ENCODE peak calls at places on chromosomes 1 and 21, in five cellular contexts. N is tibial nerve, M is mesendoderm, E is psoas muscle, K is H9. C is an unnamed sample.

GRCh38 chr1:185284533-185285244 is 32.4 kb downstream of the IVNS1ABP start:
- DNase-seq in N (no peak), M (peak; percentile 75), E (no peak), K (no peak), C (no peak)

GRCh38 chr1:28290851-28291250 is 31.5 kb downstream of the SESN2 start:
- DNase-seq in N (no peak), M (no peak), E (no peak), K (peak; percentile 83), C (no peak)

GRCh38 chr1:5485968-5486665 is 506.1 kb downstream of the NPHP4 start:
- DNase-seq in N (no peak), M (no peak), E (no peak), K (no peak), C (no peak)

GRCh38 chr1:183604048-183604808 is 14.0 kb upstream of the NCF2 start:
- DNase-seq in N (no peak), M (peak; percentile 11), E (no peak), K (no peak), C (no peak)

GRCh38 chr1:62782197-62782886 is 1.6 kb upstream of the ATG4C start:
- DNase-seq in N (no peak), M (no peak), E (no peak), K (no peak), C (no peak)

GRCh38 chr1:63509718-63510117 is 13.3 kb downstream of the ITGB3BP start:
- DNase-seq in N (no peak), M (no peak), E (no peak), K (no peak), C (no peak)

GRCh38 chr1:181425566-181425965 is 57.8 kb upstream of the CACNA1E start:
- DNase-seq in N (no peak), M (no peak), E (no peak), K (no peak), C (no peak)

GRCh38 chr1:247448107-247448778 is 9.7 kb downstream of the OR2B11 start:
- DNase-seq in N (peak; percentile 34), M (peak; percentile 88), E (peak; percentile 66), K (peak; percentile 86), C (peak; percentile 24)

GRCh38 chr1:114355240-114355639 is 155.8 kb downstream of the TRIM33 start:
- DNase-seq in N (no peak), M (no peak), E (no peak), K (no peak), C (no peak)

GRCh38 chr21:27813750-27814149 is 846.9 kb upstream of the ADAMTS5 start:
- DNase-seq in N (peak; percentile 47), M (no peak), E (no peak), K (no peak), C (no peak)

GRCh38 chr1:75969550-75969949 is 37.3 kb upstream of the ASB17 start:
- DNase-seq in N (no peak), M (no peak), E (no peak), K (no peak), C (no peak)

GRCh38 chr1:31667065-31667785 is 22.5 kb upstream of the PEF1 start:
- DNase-seq in N (no peak), M (no peak), E (no peak), K (no peak), C (no peak)

GRCh38 chr1:31669433-31669785 is 24.7 kb upstream of the PEF1 start:
- DNase-seq in N (no peak), M (no peak), E (no peak), K (no peak), C (no peak)

GRCh38 chr1:31666290-31666963 is 21.8 kb upstream of the PEF1 start:
- DNase-seq in N (peak; percentile 42), M (no peak), E (no peak), K (no peak), C (no peak)

GRCh38 chr1:31669786-31670582 is 25.3 kb upstream of the PEF1 start:
- DNase-seq in N (peak; percentile 69), M (peak; percentile 56), E (peak; percentile 72), K (peak; percentile 59), C (no peak)

GRCh38 chr1:31668303-31668883 is 23.7 kb upstream of the PEF1 start:
- DNase-seq in N (no peak), M (no peak), E (no peak), K (no peak), C (no peak)
- H3K4me1 ChIP-seq in N (no peaks in the 10 kb centered on the region), M (no peaks in the 10 kb centered on the region), E (peaks cover 26% of the 10 kb centered on the region), K (no peaks in the 10 kb centered on the region), C (peaks cover 43% of the 10 kb centered on the region)

DNA sequence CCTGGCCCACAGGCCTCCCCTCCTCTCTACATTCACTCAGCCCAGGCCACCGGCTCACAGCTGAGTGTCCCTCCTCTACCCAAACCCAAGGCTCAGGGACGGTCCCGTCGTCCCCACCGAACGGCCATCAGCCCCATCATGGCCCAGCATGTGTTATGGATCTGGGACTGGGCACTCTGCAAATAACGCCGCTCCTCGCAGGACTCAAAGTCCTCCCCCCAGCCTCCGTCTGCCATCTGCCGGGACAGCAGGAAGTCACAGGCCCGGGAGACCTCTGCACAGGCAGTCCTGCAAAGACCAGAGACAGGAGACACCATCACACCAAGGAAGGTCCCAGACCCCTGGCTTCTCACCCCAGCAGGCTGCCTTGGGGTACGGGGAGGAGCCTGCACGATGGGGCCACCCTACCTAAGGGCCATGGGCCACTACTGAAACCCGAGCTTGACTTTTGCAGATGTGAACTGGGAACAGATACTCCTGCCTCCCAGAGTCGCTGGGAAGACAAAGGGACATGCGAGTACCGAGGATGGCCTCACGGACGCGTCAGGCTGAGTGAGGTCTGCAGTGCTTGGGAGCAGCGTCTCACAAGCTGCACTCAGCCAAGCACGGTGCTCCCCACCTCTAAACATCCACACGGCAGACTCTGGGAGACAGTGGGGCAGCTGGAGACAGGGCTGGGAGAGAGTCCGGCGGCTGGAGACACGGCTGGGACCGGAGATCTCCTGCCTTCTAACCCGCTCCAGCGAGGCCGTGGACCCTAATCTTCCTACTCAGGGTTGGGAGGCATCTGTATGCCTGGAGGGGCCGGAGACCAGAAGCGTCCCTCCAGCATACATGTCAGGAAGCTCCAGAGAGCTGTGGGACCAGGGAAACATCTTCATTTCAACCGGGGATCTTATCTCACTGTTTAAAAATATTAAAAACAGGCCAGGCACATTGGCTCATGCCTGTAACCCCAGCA is 10.4 kb upstream of the SPATC1L start:
- DNase-seq in N (peak; percentile 11), M (no peak), E (no peak), K (peak; percentile 26), C (no peak)
- H3K4me1 ChIP-seq in N (no peaks in the 10 kb centered on the region), M (no peaks in the 10 kb centered on the region), E (peaks cover 8% of the 10 kb centered on the region), K (no peaks in the 10 kb centered on the region), C (no peaks in the 10 kb centered on the region)

GRCh38 chr1:8121261-8122159 is 95.4 kb upstream of the ERRFI1 start:
- DNase-seq in N (no peak), M (peak; percentile 61), E (peak; percentile 46), K (peak; percentile 46), C (peak; percentile 69)
- H3K4me1 ChIP-seq in N (no peaks in the 10 kb centered on the region), M (peaks cover 6% of the 10 kb centered on the region), E (peaks cover 13% of the 10 kb centered on the region), K (no peaks in the 10 kb centered on the region), C (peaks cover 50% of the 10 kb centered on the region)

DNA sequence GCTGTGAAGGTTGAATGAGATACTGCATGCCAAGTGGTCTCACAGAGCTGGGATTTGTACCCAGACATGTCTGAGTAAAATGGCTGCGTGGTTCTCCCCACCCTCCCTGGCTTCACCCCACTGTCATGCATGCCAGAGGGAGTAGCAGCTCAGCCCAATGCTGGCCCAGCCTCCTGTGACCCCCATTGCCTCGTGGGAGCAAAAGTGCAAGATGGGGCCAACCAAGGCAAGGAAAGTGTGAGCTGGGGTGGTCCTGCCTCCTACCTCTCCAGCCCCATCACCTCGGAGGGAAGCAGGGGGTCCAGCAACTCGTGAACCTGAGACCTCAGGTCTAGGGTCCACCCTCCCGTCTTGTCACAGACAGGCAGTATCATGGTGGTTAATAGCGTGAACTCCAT is 209.8 kb upstream of the GRIK3 start:
- DNase-seq in N (no peak), M (no peak), E (no peak), K (no peak), C (no peak)
- H3K4me1 ChIP-seq in N (no peaks in the 10 kb centered on the region), M (peaks cover 2% of the 10 kb centered on the region), E (no peaks in the 10 kb centered on the region), K (peaks cover 10% of the 10 kb centered on the region), C (no peaks in the 10 kb centered on the region)

GRCh38 chr1:207659545-207660148 is 14.7 kb downstream of the CR1L start:
- DNase-seq in N (no peak), M (no peak), E (no peak), K (no peak), C (no peak)
- H3K4me1 ChIP-seq in N (no peaks in the 10 kb centered on the region), M (no peaks in the 10 kb centered on the region), E (no peaks in the 10 kb centered on the region), K (no peaks in the 10 kb centered on the region), C (no peaks in the 10 kb centered on the region)

GRCh38 chr1:200774735-200775449 is 36.2 kb downstream of the CAMSAP2 start:
- DNase-seq in N (no peak), M (no peak), E (no peak), K (no peak), C (no peak)
- H3K4me1 ChIP-seq in N (no peaks in the 10 kb centered on the region), M (peaks cover 3% of the 10 kb centered on the region), E (peaks cover 18% of the 10 kb centered on the region), K (no peaks in the 10 kb centered on the region), C (no peaks in the 10 kb centered on the region)

DNA sequence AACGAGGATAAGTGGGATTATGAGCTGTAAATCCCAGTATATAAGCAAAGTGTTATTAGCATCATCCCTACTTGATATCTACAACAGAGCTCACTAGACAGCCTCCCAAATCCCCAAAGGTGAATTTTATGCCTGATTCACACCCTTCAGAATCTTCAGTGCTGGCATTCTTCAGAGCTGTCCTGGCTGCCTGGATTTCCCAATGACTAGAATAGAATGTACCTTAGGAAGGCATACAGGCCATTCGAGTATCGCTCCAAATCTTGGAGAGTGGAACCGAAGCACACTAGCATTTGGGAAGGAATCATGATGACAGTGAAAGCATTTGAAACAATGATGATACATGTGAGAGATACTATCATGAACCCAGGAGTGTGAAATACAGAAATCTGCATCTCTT is 22.3 kb downstream of the ZBTB40 start:
- DNase-seq in N (no peak), M (no peak), E (no peak), K (no peak), C (no peak)
- H3K4me1 ChIP-seq in N (no peaks in the 10 kb centered on the region), M (no peaks in the 10 kb centered on the region), E (peaks cover 48% of the 10 kb centered on the region), K (no peaks in the 10 kb centered on the region), C (no peaks in the 10 kb centered on the region)